ENCODE peak calls at places on chromosomes 16 and 17, in seven cellular contexts. One of them, this sample, is unnamed.

GRCh38 chr16:66130296-66130910 is 236.1 kb upstream of the CDH5 start:
- DNase-seq in epithelial cell of esophagus: no peak
- DNase-seq in CD8-positive, alpha-beta T cell: no peak
- DNase-seq in lower leg skin: no peak
- DNase-seq in cardiac fibroblast: peak; percentile 41
- DNase-seq in body of pancreas: no peak
- DNase-seq in breast epithelium: no peak
- DNase-seq in this sample: no peak

GRCh38 chr17:60230358-60230757 is 80.6 kb downstream of the CA4 start:
- DNase-seq in epithelial cell of esophagus: peak; percentile 34
- DNase-seq in CD8-positive, alpha-beta T cell: no peak
- DNase-seq in lower leg skin: no peak
- DNase-seq in cardiac fibroblast: no peak
- DNase-seq in body of pancreas: no peak
- DNase-seq in breast epithelium: no peak
- DNase-seq in this sample: no peak

GRCh38 chr17:69551212-69552010 is 136.9 kb downstream of the MAP2K6 start:
- DNase-seq in epithelial cell of esophagus: peak; percentile 81
- DNase-seq in CD8-positive, alpha-beta T cell: no peak
- DNase-seq in lower leg skin: no peak
- DNase-seq in cardiac fibroblast: peak; percentile 52
- DNase-seq in body of pancreas: no peak
- DNase-seq in breast epithelium: no peak
- DNase-seq in this sample: no peak

GRCh38 chr17:38455288-38455915 is 27.1 kb downstream of the ARHGAP23 start:
- DNase-seq in epithelial cell of esophagus: no peak
- DNase-seq in CD8-positive, alpha-beta T cell: no peak
- DNase-seq in lower leg skin: no peak
- DNase-seq in cardiac fibroblast: no peak
- DNase-seq in body of pancreas: no peak
- DNase-seq in breast epithelium: no peak
- DNase-seq in this sample: no peak

GRCh38 chr16:11871193-11871592 is 19.9 kb upstream of the RSL1D1 start:
- DNase-seq in epithelial cell of esophagus: no peak
- DNase-seq in CD8-positive, alpha-beta T cell: no peak
- DNase-seq in lower leg skin: no peak
- DNase-seq in cardiac fibroblast: peak; percentile 56
- DNase-seq in body of pancreas: no peak
- DNase-seq in breast epithelium: no peak
- DNase-seq in this sample: no peak

GRCh38 chr16:68538880-68539701 is at the start of gene ZFP90:
- DNase-seq in epithelial cell of esophagus: peak; percentile 83
- DNase-seq in CD8-positive, alpha-beta T cell: peak; percentile 83
- DNase-seq in lower leg skin: peak; percentile 97
- DNase-seq in cardiac fibroblast: peak; percentile 83
- DNase-seq in body of pancreas: peak; percentile 88
- DNase-seq in breast epithelium: peak; percentile 78
- DNase-seq in this sample: peak; percentile 93

GRCh38 chr17:27550291-27550930 is 80.6 kb upstream of the LGALS9 start:
- DNase-seq in epithelial cell of esophagus: no peak
- DNase-seq in CD8-positive, alpha-beta T cell: no peak
- DNase-seq in lower leg skin: no peak
- DNase-seq in cardiac fibroblast: no peak
- DNase-seq in body of pancreas: no peak
- DNase-seq in breast epithelium: no peak
- DNase-seq in this sample: no peak

GRCh38 chr17:28570716-28571254 is 539 bp downstream of the PIGS start:
- DNase-seq in epithelial cell of esophagus: peak; percentile 36
- DNase-seq in CD8-positive, alpha-beta T cell: peak; percentile 49
- DNase-seq in lower leg skin: no peak
- DNase-seq in cardiac fibroblast: peak; percentile 13
- DNase-seq in body of pancreas: peak; percentile 47
- DNase-seq in breast epithelium: no peak
- DNase-seq in this sample: peak; percentile 66

GRCh38 chr17:55735784-55736405 is 13.2 kb upstream of the TMEM100 start:
- DNase-seq in epithelial cell of esophagus: peak; percentile 67
- DNase-seq in CD8-positive, alpha-beta T cell: no peak
- DNase-seq in lower leg skin: no peak
- DNase-seq in cardiac fibroblast: peak; percentile 76
- DNase-seq in body of pancreas: peak; percentile 53
- DNase-seq in breast epithelium: no peak
- DNase-seq in this sample: peak; percentile 63

GRCh38 chr17:40568074-40568836 is 3.0 kb upstream of the CCR7 start:
- DNase-seq in epithelial cell of esophagus: no peak
- DNase-seq in CD8-positive, alpha-beta T cell: no peak
- DNase-seq in lower leg skin: peak; percentile 74
- DNase-seq in cardiac fibroblast: no peak
- DNase-seq in body of pancreas: no peak
- DNase-seq in breast epithelium: no peak
- DNase-seq in this sample: no peak

GRCh38 chr17:4717791-4718190 is 7.4 kb downstream of the ARRB2 start:
- DNase-seq in epithelial cell of esophagus: no peak
- DNase-seq in CD8-positive, alpha-beta T cell: no peak
- DNase-seq in lower leg skin: no peak
- DNase-seq in cardiac fibroblast: no peak
- DNase-seq in body of pancreas: no peak
- DNase-seq in breast epithelium: no peak
- DNase-seq in this sample: no peak

GRCh38 chr16:64952177-64952576 is 169.7 kb downstream of the CDH11 start:
- DNase-seq in epithelial cell of esophagus: peak; percentile 18
- DNase-seq in CD8-positive, alpha-beta T cell: no peak
- DNase-seq in lower leg skin: no peak
- DNase-seq in cardiac fibroblast: peak; percentile 94
- DNase-seq in body of pancreas: no peak
- DNase-seq in breast epithelium: no peak
- DNase-seq in this sample: peak; percentile 5

GRCh38 chr16:26454102-26454501 is 612.6 kb upstream of the C16orf82 start:
- DNase-seq in epithelial cell of esophagus: peak; percentile 11
- DNase-seq in CD8-positive, alpha-beta T cell: no peak
- DNase-seq in lower leg skin: no peak
- DNase-seq in cardiac fibroblast: peak; percentile 5
- DNase-seq in body of pancreas: no peak
- DNase-seq in breast epithelium: no peak
- DNase-seq in this sample: no peak

GRCh38 chr17:19305761-19306159 is 56.8 kb downstream of the B9D1 start:
- DNase-seq in epithelial cell of esophagus: no peak
- DNase-seq in CD8-positive, alpha-beta T cell: no peak
- DNase-seq in lower leg skin: no peak
- DNase-seq in cardiac fibroblast: no peak
- DNase-seq in body of pancreas: no peak
- DNase-seq in breast epithelium: no peak
- DNase-seq in this sample: no peak

DNA sequence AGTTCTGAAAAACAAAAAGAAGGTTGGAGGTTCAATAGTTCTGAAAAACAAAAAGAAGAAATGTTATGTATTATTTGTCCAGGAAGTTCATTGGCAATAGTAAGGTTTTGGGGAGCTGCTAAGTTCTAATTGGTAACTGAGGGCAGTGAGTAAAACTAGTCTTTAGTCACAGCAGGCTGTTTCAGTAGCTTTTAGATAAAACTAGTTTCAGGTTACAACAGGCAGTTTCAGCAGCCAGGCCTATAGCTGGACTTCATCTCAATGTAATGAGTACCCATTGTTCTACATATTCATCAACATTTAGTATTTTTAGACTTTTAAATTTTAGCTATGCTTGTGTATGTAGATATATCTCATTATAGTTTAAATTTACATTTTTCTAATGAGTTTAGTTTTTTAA is 639.3 kb downstream of the TOX3 start:
- DNase-seq in epithelial cell of esophagus: no peak
- DNase-seq in CD8-positive, alpha-beta T cell: no peak
- DNase-seq in lower leg skin: no peak
- DNase-seq in cardiac fibroblast: no peak
- DNase-seq in body of pancreas: no peak
- DNase-seq in breast epithelium: no peak
- DNase-seq in this sample: no peak
- H3K4me3 ChIP-seq in epithelial cell of esophagus: no peak overlapping the region
- H3K4me3 ChIP-seq in CD8-positive, alpha-beta T cell: no peak overlapping the region
- H3K4me3 ChIP-seq in lower leg skin: no peak overlapping the region
- H3K4me3 ChIP-seq in cardiac fibroblast: no peak overlapping the region
- H3K4me3 ChIP-seq in body of pancreas: no peak overlapping the region
- H3K4me3 ChIP-seq in breast epithelium: no peak overlapping the region
- H3K4me3 ChIP-seq in this sample: no peak overlapping the region

GRCh38 chr16:88068476-88069396 is 117.5 kb downstream of the BANP start:
- DNase-seq in epithelial cell of esophagus: no peak
- DNase-seq in CD8-positive, alpha-beta T cell: no peak
- DNase-seq in lower leg skin: no peak
- DNase-seq in cardiac fibroblast: no peak
- DNase-seq in body of pancreas: no peak
- DNase-seq in breast epithelium: no peak
- DNase-seq in this sample: no peak
- TF ChIP-seq CTCF in epithelial cell of esophagus: no peak
- TF ChIP-seq CTCF in CD8-positive, alpha-beta T cell: no peak
- TF ChIP-seq CTCF in lower leg skin: no peak
- TF ChIP-seq CTCF in cardiac fibroblast: no peak
- TF ChIP-seq CTCF in body of pancreas: no peak
- TF ChIP-seq CTCF in breast epithelium: no peak
- TF ChIP-seq CTCF in this sample: no peak

GRCh38 chr16:2913603-2914002 is 1.9 kb downstream of the FLYWCH1 start:
- DNase-seq in epithelial cell of esophagus: no peak
- DNase-seq in CD8-positive, alpha-beta T cell: no peak
- DNase-seq in lower leg skin: no peak
- DNase-seq in cardiac fibroblast: no peak
- DNase-seq in body of pancreas: no peak
- DNase-seq in breast epithelium: no peak
- DNase-seq in this sample: no peak
- H3K4me3 ChIP-seq in epithelial cell of esophagus: no peak overlapping the region
- H3K4me3 ChIP-seq in CD8-positive, alpha-beta T cell: no peak overlapping the region
- H3K4me3 ChIP-seq in lower leg skin: no peak overlapping the region
- H3K4me3 ChIP-seq in cardiac fibroblast: no peak overlapping the region
- H3K4me3 ChIP-seq in body of pancreas: no peak overlapping the region
- H3K4me3 ChIP-seq in breast epithelium: no peak overlapping the region
- H3K4me3 ChIP-seq in this sample: no peak overlapping the region

GRCh38 chr17:8757189-8757588 is 1.2 kb downstream of the SPDYE4 start:
- DNase-seq in epithelial cell of esophagus: no peak
- DNase-seq in CD8-positive, alpha-beta T cell: no peak
- DNase-seq in lower leg skin: no peak
- DNase-seq in cardiac fibroblast: no peak
- DNase-seq in body of pancreas: no peak
- DNase-seq in breast epithelium: no peak
- DNase-seq in this sample: no peak

GRCh38 chr17:8755590-8756255 is 2.6 kb downstream of the SPDYE4 start:
- DNase-seq in epithelial cell of esophagus: no peak
- DNase-seq in CD8-positive, alpha-beta T cell: no peak
- DNase-seq in lower leg skin: no peak
- DNase-seq in cardiac fibroblast: no peak
- DNase-seq in body of pancreas: no peak
- DNase-seq in breast epithelium: no peak
- DNase-seq in this sample: no peak

GRCh38 chr17:8754890-8755289 is 3.5 kb downstream of the SPDYE4 start:
- DNase-seq in epithelial cell of esophagus: no peak
- DNase-seq in CD8-positive, alpha-beta T cell: no peak
- DNase-seq in lower leg skin: no peak
- DNase-seq in cardiac fibroblast: no peak
- DNase-seq in body of pancreas: no peak
- DNase-seq in breast epithelium: no peak
- DNase-seq in this sample: no peak

GRCh38 chr17:8753136-8753975 is 5.0 kb downstream of the SPDYE4 start:
- DNase-seq in epithelial cell of esophagus: no peak
- DNase-seq in CD8-positive, alpha-beta T cell: no peak
- DNase-seq in lower leg skin: no peak
- DNase-seq in cardiac fibroblast: no peak
- DNase-seq in body of pancreas: no peak
- DNase-seq in breast epithelium: no peak
- DNase-seq in this sample: no peak

GRCh38 chr17:8753976-8754440 is 4.3 kb downstream of the SPDYE4 start:
- DNase-seq in epithelial cell of esophagus: peak; percentile 43
- DNase-seq in CD8-positive, alpha-beta T cell: no peak
- DNase-seq in lower leg skin: no peak
- DNase-seq in cardiac fibroblast: peak; percentile 53
- DNase-seq in body of pancreas: no peak
- DNase-seq in breast epithelium: no peak
- DNase-seq in this sample: peak; percentile 50
- TF ChIP-seq CTCF in epithelial cell of esophagus: peak; percentile 53
- TF ChIP-seq CTCF in CD8-positive, alpha-beta T cell: no peak
- TF ChIP-seq CTCF in lower leg skin: no peak
- TF ChIP-seq CTCF in cardiac fibroblast: peak; percentile 43
- TF ChIP-seq CTCF in body of pancreas: peak; percentile 18
- TF ChIP-seq CTCF in breast epithelium: no peak
- TF ChIP-seq CTCF in this sample: peak; percentile 60